ENCODE peak calls at places on chromosomes 7 and 10, in five cellular contexts. U is lower lobe of right lung; Q is naive thymus-derived CD4-positive, alpha-beta T cell; D is PC-3; E is CD8-positive, alpha-beta T cell. B is an unnamed sample.

GRCh38 chr10:46525177-46525823 is 31.2 kb downstream of the GPRIN2 start:
- DNase-seq in Q (no peak), E (no peak), U (peak; percentile 48), D (peak; percentile 84), B (peak; percentile 84)

GRCh38 chr10:30784896-30785605 is 155.5 kb upstream of the LYZL2 start:
- DNase-seq in D (no peak), U (peak; percentile 81), E (peak; percentile 5), Q (peak; percentile 43), B (no peak)

GRCh38 chr7:70764004-70764691 is 367.8 kb upstream of the GALNT17 start:
- DNase-seq in E (no peak), Q (no peak), U (no peak), D (no peak), B (no peak)

GRCh38 chr7:96026006-96026405 is 253.7 kb downstream of the DYNC1I1 start:
- DNase-seq in E (no peak), U (no peak), Q (no peak), D (no peak), B (no peak)

GRCh38 chr7:22628112-22628511 is 98.9 kb upstream of the IL6 start:
- DNase-seq in U (no peak), E (no peak), D (peak; percentile 76), Q (no peak), B (no peak)

GRCh38 chr7:112800486-112800885 is 10.3 kb upstream of the TMEM168 start:
- DNase-seq in D (no peak), E (no peak), Q (no peak), U (no peak), B (no peak)

GRCh38 chr7:1214516-1214915 is 18.2 kb upstream of the UNCX start:
- DNase-seq in U (no peak), D (no peak), Q (no peak), E (no peak), B (no peak)

GRCh38 chr10:53315709-53316108 is 543.1 kb upstream of the MBL2 start:
- DNase-seq in U (no peak), E (no peak), Q (no peak), D (peak; percentile 81), B (no peak)

GRCh38 chr10:105974803-105975456 is 1189.6 kb downstream of the SORCS1 start:
- DNase-seq in U (no peak), Q (no peak), E (no peak), D (peak; percentile 57), B (no peak)

GRCh38 chr10:69684020-69684980 is 54.3 kb downstream of the FAM241B start:
- DNase-seq in E (no peak), U (peak; percentile 80), D (peak; percentile 63), Q (no peak), B (no peak)

GRCh38 chr7:13879994-13880686 is 109.3 kb downstream of the ETV1 start:
- DNase-seq in U (no peak), Q (no peak), D (peak; percentile 85), E (no peak), B (no peak)

GRCh38 chr10:10092581-10092980 is 925.1 kb upstream of the CELF2 start:
- DNase-seq in D (no peak), U (no peak), Q (no peak), E (no peak), B (no peak)

GRCh38 chr7:151046603-151047573 is 1.4 kb upstream of the ASIC3 start:
- DNase-seq in E (no peak), U (no peak), Q (no peak), D (peak; percentile 73), B (no peak)

GRCh38 chr7:73647725-73648592 is 19.7 kb upstream of the VPS37D start:
- DNase-seq in Q (peak; percentile 31), D (peak; percentile 10), U (no peak), E (no peak), B (no peak)

GRCh38 chr10:79401015-79401921 is 44.2 kb downstream of the ZCCHC24 start:
- DNase-seq in E (no peak), Q (no peak), U (no peak), D (no peak), B (no peak)

GRCh38 chr7:147579148-147579547 is 1011.4 kb upstream of the C7orf33 start:
- DNase-seq in U (no peak), E (no peak), Q (no peak), D (peak; percentile 74), B (no peak)

GRCh38 chr7:15580604-15581351 is 19.0 kb upstream of the AGMO start:
- DNase-seq in D (no peak), E (no peak), U (no peak), Q (no peak), B (no peak)

GRCh38 chr7:111063166-111063565 is 27.8 kb upstream of the LRRN3 start:
- DNase-seq in U (no peak), E (no peak), Q (no peak), D (no peak), B (no peak)

GRCh38 chr7:109864263-109864662 is 1226.7 kb upstream of the LRRN3 start:
- DNase-seq in E (no peak), D (no peak), Q (no peak), U (no peak), B (no peak)

GRCh38 chr10:63671317-63671937 is 150.2 kb downstream of the REEP3 start:
- DNase-seq in E (no peak), U (no peak), Q (no peak), D (no peak), B (no peak)

GRCh38 chr10:76231258-76231934 is 800.0 kb downstream of the LRMDA start:
- DNase-seq in U (no peak), E (no peak), D (no peak), Q (no peak), B (no peak)

GRCh38 chr7:102321351-102322201 is 34.7 kb downstream of the SPDYE6 start:
- DNase-seq in D (no peak), Q (no peak), U (no peak), E (no peak), B (no peak)

GRCh38 chr7:150322114-150322832 is 882 bp upstream of the LRRC61 start:
- DNase-seq in U (no peak), E (no peak), Q (peak; percentile 64), D (no peak), B (no peak)

GRCh38 chr7:818031-818699 is 14.1 kb upstream of the SUN1 start:
- DNase-seq in U (no peak), D (peak; percentile 63), E (no peak), Q (peak; percentile 24), B (no peak)

GRCh38 chr10:129023057-129023456 is 444.0 kb upstream of the MGMT start:
- DNase-seq in Q (no peak), U (no peak), E (no peak), D (no peak), B (no peak)

GRCh38 chr7:155003215-155003999 is 483 bp upstream of the PAXIP1 start:
- DNase-seq in D (peak; percentile 70), Q (peak; percentile 88), E (peak; percentile 86), U (peak; percentile 84), B (peak; percentile 64)

GRCh38 chr7:17937506-17938115 is 2.7 kb downstream of the SNX13 start:
- DNase-seq in U (no peak), E (no peak), D (peak; percentile 24), Q (no peak), B (no peak)

GRCh38 chr7:90605055-90605454 is 8.9 kb downstream of the CDK14 start:
- DNase-seq in E (no peak), U (no peak), Q (no peak), D (no peak), B (no peak)

GRCh38 chr10:3740157-3740871 is 44.7 kb downstream of the KLF6 start:
- DNase-seq in Q (no peak), D (peak; percentile 83), U (no peak), E (no peak), B (no peak)

GRCh38 chr10:81889181-81889769 is 14.3 kb downstream of the NRG3 start:
- DNase-seq in U (no peak), Q (no peak), D (no peak), E (no peak), B (no peak)

GRCh38 chr10:112906945-112907344 is 43.1 kb upstream of the TCF7L2 start:
- DNase-seq in E (no peak), D (no peak), Q (no peak), U (no peak), B (no peak)

GRCh38 chr7:51082096-51082840 is 234.3 kb downstream of the COBL start:
- DNase-seq in Q (no peak), E (no peak), U (no peak), D (no peak), B (no peak)

GRCh38 chr10:109933984-109934565 is 10.8 kb upstream of the XPNPEP1 start:
- DNase-seq in E (peak; percentile 21), U (no peak), D (no peak), Q (peak; percentile 78), B (no peak)

GRCh38 chr7:32026076-32026425 is 44.2 kb downstream of the PDE1C start:
- DNase-seq in Q (no peak), D (no peak), U (no peak), E (no peak), B (no peak)

GRCh38 chr10:96692427-96692826 is 27.9 kb downstream of the PIK3AP1 start:
- DNase-seq in E (no peak), D (no peak), U (no peak), Q (no peak), B (no peak)

GRCh38 chr10:96691761-96692160 is 28.6 kb downstream of the PIK3AP1 start:
- DNase-seq in D (no peak), E (no peak), U (no peak), Q (no peak), B (no peak)

GRCh38 chr10:96690755-96691730 is 29.3 kb downstream of the PIK3AP1 start:
- DNase-seq in Q (no peak), U (no peak), D (no peak), E (no peak), B (no peak)

GRCh38 chr10:96695366-96695765 is 24.9 kb downstream of the PIK3AP1 start:
- DNase-seq in Q (peak; percentile 14), E (no peak), U (no peak), D (no peak), B (no peak)

GRCh38 chr10:96693431-96693830 is 26.9 kb downstream of the PIK3AP1 start:
- DNase-seq in D (no peak), U (no peak), Q (no peak), E (no peak), B (no peak)
- H3K27ac ChIP-seq in D (no peak overlapping the region), U (no peak overlapping the region), Q (no peak overlapping the region), E (no peak overlapping the region), B (no peak overlapping the region)

GRCh38 chr7:141072548-141073172 is 1.2 kb upstream of the TMEM178B start:
- DNase-seq in U (no peak), Q (peak; percentile 5), E (no peak), D (peak; percentile 63), B (peak; percentile 66)
- H3K4me3 ChIP-seq in U (peak overlapping the region; percentile 55), Q (peak overlapping the region; percentile 42), E (peak overlapping the region; percentile 47), D (peak overlapping the region; percentile 61), B (peak overlapping the region; percentile 30)

GRCh38 chr10:13705526-13706169 is 118.9 kb downstream of the PRPF18 start:
- DNase-seq in Q (no peak), D (no peak), E (no peak), U (no peak), B (no peak)

GRCh38 chr10:13707156-13707881 is 120.6 kb downstream of the PRPF18 start:
- DNase-seq in U (peak; percentile 58), Q (peak; percentile 57), D (peak; percentile 49), E (no peak), B (no peak)

GRCh38 chr10:13706175-13706574 is 119.4 kb downstream of the PRPF18 start:
- DNase-seq in D (no peak), E (no peak), Q (no peak), U (no peak), B (no peak)

GRCh38 chr10:13704969-13705368 is 118.2 kb downstream of the PRPF18 start:
- DNase-seq in U (no peak), E (no peak), Q (no peak), D (no peak), B (no peak)

GRCh38 chr10:13706604-13707003 is 119.8 kb downstream of the PRPF18 start:
- DNase-seq in Q (no peak), U (no peak), E (no peak), D (no peak), B (no peak)
- H3K27ac ChIP-seq in Q (no peak overlapping the region), U (peak overlapping the region; percentile 73), E (no peak overlapping the region), D (no peak overlapping the region), B (no peak overlapping the region)

GRCh38 chr10:49301302-49301701 is 2.3 kb downstream of the C10orf71 start:
- DNase-seq in D (no peak), U (no peak), E (no peak), Q (no peak), B (no peak)
- H3K4me3 ChIP-seq in D (no peak overlapping the region), U (no peak overlapping the region), E (no peak overlapping the region), Q (no peak overlapping the region), B (no peak overlapping the region)

B was measured in RWPE2.